ENCODE peak calls at places on chromosomes 7 and 10, in five cellular contexts. One of them, this sample, is unnamed.

GRCh38 chr10:13518076-13518692 is 10.6 kb downstream of the BEND7 start:
- DNase-seq in spleen: no peak
- DNase-seq in HCT116: no peak
- DNase-seq in endothelial cell of umbilical vein: no peak
- DNase-seq in breast epithelium: no peak
- DNase-seq in this sample: no peak

GRCh38 chr7:123709525-123709924 is 39.3 kb downstream of the WASL start:
- DNase-seq in spleen: no peak
- DNase-seq in HCT116: no peak
- DNase-seq in endothelial cell of umbilical vein: no peak
- DNase-seq in breast epithelium: no peak
- DNase-seq in this sample: no peak

GRCh38 chr7:132049462-132050304 is 493.3 kb upstream of the PODXL start:
- DNase-seq in spleen: no peak
- DNase-seq in HCT116: peak
- DNase-seq in endothelial cell of umbilical vein: peak
- DNase-seq in breast epithelium: no peak
- DNase-seq in this sample: no peak

GRCh38 chr10:61981460-61981859 is 80.0 kb downstream of the ARID5B start:
- DNase-seq in spleen: no peak
- DNase-seq in HCT116: no peak
- DNase-seq in endothelial cell of umbilical vein: no peak
- DNase-seq in breast epithelium: no peak
- DNase-seq in this sample: no peak

GRCh38 chr10:3404381-3404780 is 231.8 kb upstream of the PITRM1 start:
- DNase-seq in spleen: peak
- DNase-seq in HCT116: no peak
- DNase-seq in endothelial cell of umbilical vein: no peak
- DNase-seq in breast epithelium: no peak
- DNase-seq in this sample: no peak

GRCh38 chr7:55464422-55464821 is 99.3 kb downstream of the LANCL2 start:
- DNase-seq in spleen: no peak
- DNase-seq in HCT116: no peak
- DNase-seq in endothelial cell of umbilical vein: no peak
- DNase-seq in breast epithelium: no peak
- DNase-seq in this sample: no peak

GRCh38 chr7:6497994-6498393 is 50.2 kb upstream of the DAGLB start:
- DNase-seq in spleen: no peak
- DNase-seq in HCT116: no peak
- DNase-seq in endothelial cell of umbilical vein: no peak
- DNase-seq in breast epithelium: no peak
- DNase-seq in this sample: no peak

GRCh38 chr7:132915652-132916051 is 166.2 kb downstream of the CHCHD3 start:
- DNase-seq in spleen: no peak
- DNase-seq in HCT116: no peak
- DNase-seq in endothelial cell of umbilical vein: no peak
- DNase-seq in breast epithelium: no peak
- DNase-seq in this sample: no peak

GRCh38 chr10:126842836-126843235 is 62.4 kb upstream of the DOCK1 start:
- DNase-seq in spleen: no peak
- DNase-seq in HCT116: no peak
- DNase-seq in endothelial cell of umbilical vein: no peak
- DNase-seq in breast epithelium: no peak
- DNase-seq in this sample: no peak

GRCh38 chr10:88278912-88279311 is 304.2 kb downstream of the RNLS start:
- DNase-seq in spleen: no peak
- DNase-seq in HCT116: no peak
- DNase-seq in endothelial cell of umbilical vein: no peak
- DNase-seq in breast epithelium: no peak
- DNase-seq in this sample: no peak

GRCh38 chr10:115093286-115093775 is at the start of gene ATRNL1:
- DNase-seq in spleen: peak
- DNase-seq in HCT116: no peak
- DNase-seq in endothelial cell of umbilical vein: no peak
- DNase-seq in breast epithelium: no peak
- DNase-seq in this sample: peak

DNA sequence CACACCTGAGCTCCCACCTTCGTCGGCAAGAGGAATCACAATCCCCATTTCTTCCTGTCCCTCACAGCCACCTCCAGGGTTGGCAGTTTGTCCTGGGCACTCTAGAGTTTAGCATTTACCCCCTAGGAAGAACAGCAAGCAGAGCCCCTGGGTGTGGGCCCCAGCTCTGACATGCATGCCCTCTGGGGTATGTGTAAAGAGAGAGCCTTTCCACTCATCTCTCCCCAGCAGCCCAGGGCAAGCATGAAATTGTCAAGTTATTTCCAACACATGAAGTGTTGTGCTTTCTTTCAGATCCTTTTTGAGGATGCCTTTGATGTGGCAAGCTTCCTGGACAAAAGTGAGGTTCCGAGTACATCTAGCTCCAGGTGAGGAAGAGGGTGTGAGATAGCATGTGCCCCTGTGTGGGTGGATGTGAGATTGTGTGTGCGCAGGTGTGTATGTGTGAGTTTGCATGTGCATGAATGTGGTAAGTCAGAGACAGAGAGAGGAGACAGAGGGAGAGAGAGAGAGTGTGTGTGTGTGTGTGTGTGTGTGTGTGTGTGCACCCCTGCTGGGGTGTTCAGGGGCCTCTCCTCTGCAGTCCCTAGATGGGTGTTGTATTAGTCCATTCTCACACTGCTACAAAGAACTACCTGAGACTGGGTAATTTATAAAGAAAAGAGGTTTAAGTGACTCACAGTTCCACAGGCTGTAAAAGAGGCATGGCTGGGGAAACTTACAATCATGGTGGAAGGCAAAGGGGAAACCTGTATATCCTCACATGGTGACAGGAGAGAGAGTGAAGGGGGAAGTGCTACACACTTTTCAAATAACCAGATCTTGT is 18.1 kb downstream of the STRA8 start:
- DNase-seq in spleen: peak
- DNase-seq in HCT116: no peak
- DNase-seq in endothelial cell of umbilical vein: no peak
- DNase-seq in breast epithelium: no peak
- DNase-seq in this sample: no peak
- TF ChIP-seq POLR2A in spleen: no peak
- TF ChIP-seq POLR2A in HCT116: no peak
- TF ChIP-seq POLR2A in endothelial cell of umbilical vein: no peak
- TF ChIP-seq POLR2A in breast epithelium: no peak
- TF ChIP-seq POLR2A in this sample: no peak

GRCh38 chr7:30971840-30972563 is 8.2 kb downstream of the GHRHR start:
- DNase-seq in spleen: no peak
- DNase-seq in HCT116: no peak
- DNase-seq in endothelial cell of umbilical vein: no peak
- DNase-seq in breast epithelium: no peak
- DNase-seq in this sample: no peak
- TF ChIP-seq POLR2AphosphoS5 in spleen: no peak
- TF ChIP-seq POLR2AphosphoS5 in HCT116: no peak
- TF ChIP-seq POLR2AphosphoS5 in endothelial cell of umbilical vein: no peak
- TF ChIP-seq POLR2AphosphoS5 in breast epithelium: no peak
- TF ChIP-seq POLR2AphosphoS5 in this sample: no peak

DNA sequence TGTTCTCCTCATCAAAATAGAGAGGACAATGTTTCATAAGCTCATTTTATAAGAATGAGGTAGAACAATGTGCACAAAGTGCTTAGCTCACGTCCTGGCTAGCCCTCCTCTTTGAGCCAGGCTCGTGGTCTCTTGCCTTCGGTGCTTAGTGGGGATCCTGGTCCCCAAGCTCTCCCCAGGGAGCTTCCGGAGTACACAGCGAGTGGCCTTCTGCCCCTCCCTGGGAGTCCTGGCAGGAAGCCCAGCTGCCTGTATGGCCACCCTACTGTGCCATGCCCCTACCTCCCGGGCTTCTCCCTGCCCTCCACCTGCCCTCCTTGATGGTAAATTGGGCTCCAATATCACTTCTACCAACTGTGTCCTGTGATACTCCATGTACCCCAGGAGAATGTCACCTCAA is 859 bp downstream of the MYO1G start:
- DNase-seq in spleen: peak
- DNase-seq in HCT116: no peak
- DNase-seq in endothelial cell of umbilical vein: no peak
- DNase-seq in breast epithelium: no peak
- DNase-seq in this sample: no peak
- TF ChIP-seq POLR2A in spleen: no peak
- TF ChIP-seq POLR2A in HCT116: no peak
- TF ChIP-seq POLR2A in endothelial cell of umbilical vein: no peak
- TF ChIP-seq POLR2A in breast epithelium: no peak
- TF ChIP-seq POLR2A in this sample: no peak

DNA sequence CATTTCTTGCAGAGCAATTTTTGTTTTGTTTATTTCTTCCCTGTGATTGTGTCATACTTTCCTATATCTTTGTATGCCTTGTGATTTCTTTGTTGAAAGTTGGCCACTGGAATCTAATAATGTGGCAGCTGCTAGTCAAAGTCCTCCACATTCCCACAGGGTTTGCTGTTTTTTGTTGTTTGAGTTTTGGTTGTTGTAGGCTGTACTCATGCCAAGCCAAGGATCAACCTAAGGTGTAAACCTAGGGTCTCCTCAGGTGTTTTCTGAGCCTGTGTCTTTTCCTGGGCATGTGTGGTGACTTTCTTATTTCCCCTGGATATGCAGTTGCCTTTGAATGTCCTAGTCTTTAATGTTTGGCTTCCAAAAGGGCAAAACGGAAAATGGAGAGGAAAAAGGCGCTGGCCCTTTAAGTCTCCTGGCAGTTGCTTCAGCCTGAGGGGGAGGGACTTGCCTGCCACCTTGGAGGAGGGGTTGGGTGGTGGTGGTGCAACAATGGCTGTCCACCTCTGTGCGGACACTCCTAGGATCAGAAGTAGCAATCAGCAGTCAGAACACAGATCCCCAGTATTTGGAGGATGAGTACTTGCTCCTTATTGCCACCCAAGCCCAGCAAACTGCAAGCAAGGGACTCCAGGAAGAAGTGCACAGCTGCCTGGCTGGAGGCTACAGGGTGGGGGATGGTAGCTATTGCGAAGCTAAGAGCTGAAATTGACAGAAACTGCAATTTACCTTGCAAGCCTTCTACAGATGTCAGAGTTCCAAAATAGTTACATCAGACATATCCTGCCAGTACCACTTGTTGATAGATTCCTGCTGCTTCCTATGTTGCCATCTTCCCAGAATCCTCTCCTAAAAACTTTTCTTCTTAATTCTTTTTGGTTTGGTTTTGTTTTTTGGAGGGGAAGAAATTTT is 5.6 kb upstream of the ZNF518A start:
- DNase-seq in spleen: peak
- DNase-seq in HCT116: peak
- DNase-seq in endothelial cell of umbilical vein: peak
- DNase-seq in breast epithelium: no peak
- DNase-seq in this sample: no peak
- TF ChIP-seq POLR2AphosphoS5 in spleen: no peak
- TF ChIP-seq POLR2AphosphoS5 in HCT116: peak
- TF ChIP-seq POLR2AphosphoS5 in endothelial cell of umbilical vein: no peak
- TF ChIP-seq POLR2AphosphoS5 in breast epithelium: no peak
- TF ChIP-seq POLR2AphosphoS5 in this sample: no peak

GRCh38 chr7:100545636-100546128 is 6.7 kb downstream of the AGFG2 start:
- DNase-seq in spleen: no peak
- DNase-seq in HCT116: peak
- DNase-seq in endothelial cell of umbilical vein: peak
- DNase-seq in breast epithelium: no peak
- DNase-seq in this sample: no peak

GRCh38 chr7:100544949-100545635 is 6.1 kb downstream of the AGFG2 start:
- DNase-seq in spleen: no peak
- DNase-seq in HCT116: no peak
- DNase-seq in endothelial cell of umbilical vein: no peak
- DNase-seq in breast epithelium: no peak
- DNase-seq in this sample: no peak

GRCh38 chr7:100546868-100547800 is 8.1 kb downstream of the AGFG2 start:
- DNase-seq in spleen: no peak
- DNase-seq in HCT116: no peak
- DNase-seq in endothelial cell of umbilical vein: peak
- DNase-seq in breast epithelium: no peak
- DNase-seq in this sample: no peak

GRCh38 chr7:100547872-100548271 is 8.9 kb downstream of the AGFG2 start:
- DNase-seq in spleen: no peak
- DNase-seq in HCT116: no peak
- DNase-seq in endothelial cell of umbilical vein: peak
- DNase-seq in breast epithelium: no peak
- DNase-seq in this sample: no peak

GRCh38 chr7:100546129-100546867 is 7.3 kb downstream of the AGFG2 start:
- DNase-seq in spleen: no peak
- DNase-seq in HCT116: no peak
- DNase-seq in endothelial cell of umbilical vein: peak
- DNase-seq in breast epithelium: no peak
- DNase-seq in this sample: no peak
- TF ChIP-seq POLR2A in spleen: no peak
- TF ChIP-seq POLR2A in HCT116: no peak
- TF ChIP-seq POLR2A in endothelial cell of umbilical vein: peak
- TF ChIP-seq POLR2A in breast epithelium: no peak
- TF ChIP-seq POLR2A in this sample: no peak

DNA sequence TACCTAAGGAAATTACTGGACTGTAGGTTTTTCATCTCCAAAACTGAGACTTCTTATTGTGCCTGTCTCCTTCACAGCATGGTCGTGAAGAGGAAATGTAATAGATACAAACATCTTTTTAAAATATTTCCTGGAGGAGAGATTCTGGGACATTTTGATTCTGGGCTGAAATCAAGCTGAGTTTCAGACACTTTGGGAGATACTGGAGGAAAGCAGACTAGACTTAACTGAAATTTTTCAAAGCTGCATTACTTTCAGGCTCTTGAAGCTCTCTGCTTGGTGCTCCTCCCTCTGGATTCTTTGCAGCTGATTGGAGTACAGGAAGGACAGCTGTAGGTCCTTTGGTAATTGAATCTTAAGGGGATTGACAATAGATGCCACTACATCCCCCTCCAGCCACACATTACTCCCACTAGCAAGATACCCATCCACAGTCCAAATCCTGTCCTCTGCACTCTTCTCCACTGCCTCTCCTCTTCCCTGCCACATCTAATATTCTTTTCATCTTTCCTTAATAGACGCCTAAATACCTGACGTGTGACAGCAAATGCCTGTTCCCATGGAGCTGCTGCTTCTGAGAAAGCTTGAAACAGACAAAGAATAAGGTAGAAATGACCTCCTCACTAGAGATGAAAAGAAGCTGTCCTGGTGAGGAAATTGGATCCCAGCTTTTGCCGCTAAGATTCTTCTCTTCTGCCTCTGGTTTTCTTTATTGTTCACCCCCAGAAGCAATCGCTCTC is 111.5 kb upstream of the PHYHIPL start:
- DNase-seq in spleen: no peak
- DNase-seq in HCT116: no peak
- DNase-seq in endothelial cell of umbilical vein: no peak
- DNase-seq in breast epithelium: no peak
- DNase-seq in this sample: no peak
- TF ChIP-seq POLR2AphosphoS5 in spleen: no peak
- TF ChIP-seq POLR2AphosphoS5 in HCT116: no peak
- TF ChIP-seq POLR2AphosphoS5 in endothelial cell of umbilical vein: no peak
- TF ChIP-seq POLR2AphosphoS5 in breast epithelium: no peak
- TF ChIP-seq POLR2AphosphoS5 in this sample: no peak